ENCODE peak calls at places on chromosomes 16 and 17, in four cellular contexts. U is uterus, Z is SHP77, N is mucosa of gallbladder. V is an unnamed sample.

GRCh38 chr17:35540589-35541404 is 3.3 kb upstream of the SLFN12L start:
- DNase-seq in N (peak), U (peak), Z (no peak), V (peak)

GRCh38 chr17:78718575-78719209 is 63.4 kb downstream of the CYTH1 start:
- DNase-seq in U (no peak), Z (no peak), N (no peak), V (no peak)

GRCh38 chr17:7894226-7894625 is 5.6 kb downstream of the CHD3 start:
- DNase-seq in Z (no peak), U (no peak), N (no peak), V (peak)

GRCh38 chr17:47131761-47132160 is 57.3 kb downstream of the CDC27 start:
- DNase-seq in Z (no peak), N (no peak), U (no peak), V (no peak)

GRCh38 chr17:5705081-5705875 is 121.0 kb upstream of the NLRP1 start:
- DNase-seq in Z (no peak), N (no peak), U (no peak), V (peak)

GRCh38 chr17:70366421-70366820 is 197.1 kb downstream of the KCNJ2 start:
- DNase-seq in Z (no peak), N (no peak), U (no peak), V (no peak)

GRCh38 chr16:48193846-48194245 is 38.1 kb upstream of the ABCC12 start:
- DNase-seq in Z (no peak), U (no peak), N (no peak), V (no peak)

GRCh38 chr17:51119415-51120356 is 982 bp downstream of the SPAG9 start:
- DNase-seq in N (peak), Z (no peak), U (peak), V (peak)

GRCh38 chr17:78258323-78259229 is 27.1 kb downstream of the TMEM235 start:
- DNase-seq in U (peak), N (peak), Z (peak), V (peak)

GRCh38 chr16:86800914-86801313 is 222.6 kb downstream of the FOXL1 start:
- DNase-seq in Z (no peak), U (no peak), N (no peak), V (no peak)

GRCh38 chr16:75494696-75495601 is at the start of gene CHST6:
- DNase-seq in Z (no peak), N (no peak), U (no peak), V (peak)

GRCh38 chr17:17768415-17769088 is 68.2 kb downstream of the SREBF1 start:
- DNase-seq in N (no peak), U (no peak), Z (peak), V (no peak)

GRCh38 chr16:970766-971581 is at the start of gene LMF1:
- DNase-seq in Z (peak), U (peak), N (peak), V (peak)

GRCh38 chr17:78974635-78975591 is 4.8 kb downstream of the LGALS3BP start:
- DNase-seq in N (peak), Z (no peak), U (peak), V (no peak)

GRCh38 chr16:88639231-88640038 is 1.1 kb downstream of the IL17C start:
- DNase-seq in Z (no peak), N (no peak), U (no peak), V (peak)

GRCh38 chr16:57621521-57622268 is 6.7 kb upstream of the ADGRG1 start:
- DNase-seq in Z (no peak), U (peak), N (no peak), V (no peak)

GRCh38 chr16:51181495-51181795 is 30.4 kb upstream of the SALL1 start:
- DNase-seq in N (no peak), Z (no peak), U (no peak), V (no peak)

GRCh38 chr17:53353919-53354351 is 468.8 kb upstream of the KIF2B start:
- DNase-seq in Z (peak), N (no peak), U (no peak), V (no peak)

GRCh38 chr17:14359251-14359939 is 58.5 kb downstream of the HS3ST3B1 start:
- DNase-seq in N (no peak), U (no peak), Z (no peak), V (no peak)

GRCh38 chr16:50735629-50736122 is 6.2 kb upstream of the CYLD start:
- DNase-seq in Z (no peak), N (no peak), U (no peak), V (peak)

GRCh38 chr17:2936771-2937321 is 126.6 kb downstream of the OR1D5 start:
- DNase-seq in Z (no peak), N (no peak), U (no peak), V (no peak)

GRCh38 chr16:972316-973002 is 1.7 kb upstream of the LMF1 start:
- DNase-seq in U (no peak), Z (no peak), N (no peak), V (no peak)

GRCh38 chr17:36858119-36859002 is 78.9 kb upstream of the LHX1 start:
- DNase-seq in U (no peak), N (no peak), Z (no peak), V (no peak)

GRCh38 chr17:29048440-29049360 is 5.8 kb downstream of the PIPOX start:
- DNase-seq in N (no peak), U (no peak), Z (peak), V (peak)

V was measured in ecto neural progenitor cell.